ENCODE peak calls at places on chromosomes 6 and 20, in nine cellular contexts. Y is CD4-positive, alpha-beta memory T cell; R is heart right ventricle; P is putamen; O is lung; E is MM.1S; C is fibroblast of the aortic adventitia; A is KG1; K is H54. X is an unnamed sample.
A peak's percentile ranks its signal among the peaks of the same experiment; 100 is the strongest.

GRCh38 chr20:33684533-33685327 is 1.5 kb downstream of the E2F1 start:
- DNase-seq in A (no peak), O (no peak), P (no peak), E (no peak), Y (no peak), R (no peak), K (no peak), C (no peak), X (no peak)

GRCh38 chr6:163986313-163986712 is 571.8 kb downstream of the QKI start:
- DNase-seq in Y (no peak), E (no peak), C (no peak), K (no peak), A (no peak), O (no peak), P (no peak), R (no peak), X (no peak)

GRCh38 chr6:90598192-90598951 is 11.5 kb upstream of the MAP3K7 start:
- DNase-seq in P (no peak), C (no peak), K (no peak), E (no peak), A (no peak), R (no peak), Y (no peak), O (no peak), X (no peak)

GRCh38 chr20:3072530-3073250 is 1.3 kb downstream of the OXT start:
- DNase-seq in C (no peak), O (no peak), K (no peak), E (no peak), Y (no peak), P (no peak), A (no peak), R (no peak), X (no peak)

GRCh38 chr6:6007311-6008113 is 787 bp upstream of the NRN1 start:
- DNase-seq in E (peak; percentile 83), Y (no peak), R (peak; percentile 28), P (no peak), O (no peak), A (no peak), C (no peak), K (no peak), X (no peak)

GRCh38 chr6:73695619-73696421 is at the start of gene CD109:
- DNase-seq in Y (peak; percentile 33), O (peak; percentile 33), A (peak; percentile 73), K (peak; percentile 49), R (peak; percentile 56), E (no peak), P (no peak), C (peak; percentile 83), X (peak; percentile 15)

GRCh38 chr20:62704341-62704948 is 4.2 kb upstream of the NTSR1 start:
- DNase-seq in E (no peak), A (no peak), C (peak; percentile 94), Y (no peak), O (peak; percentile 77), P (no peak), R (peak; percentile 86), K (peak; percentile 92), X (no peak)

GRCh38 chr20:44614525-44614924 is 32.1 kb downstream of the PKIG start:
- DNase-seq in R (peak; percentile 70), Y (no peak), P (no peak), K (no peak), A (no peak), E (no peak), O (no peak), C (no peak), X (peak; percentile 39)

GRCh38 chr20:1377984-1378742 is 14.7 kb downstream of the FKBP1A start:
- DNase-seq in K (peak; percentile 42), E (no peak), Y (no peak), P (no peak), A (no peak), O (no peak), R (no peak), C (peak; percentile 26), X (no peak)

GRCh38 chr6:44801188-44801587 is 413.7 kb downstream of the CDC5L start:
- DNase-seq in R (no peak), O (no peak), E (no peak), P (no peak), Y (no peak), A (no peak), C (no peak), K (no peak), X (no peak)

GRCh38 chr6:149387787-149388512 is 12.1 kb upstream of the SUMO4 start:
- DNase-seq in P (no peak), E (no peak), O (no peak), A (no peak), Y (no peak), K (no peak), R (no peak), C (no peak), X (no peak)

GRCh38 chr6:56640374-56640773 is 2.3 kb downstream of the DST start:
- DNase-seq in A (no peak), P (no peak), K (no peak), E (no peak), R (no peak), Y (no peak), C (no peak), O (no peak), X (no peak)

GRCh38 chr20:48406462-48407235 is 421.1 kb downstream of the PREX1 start:
- DNase-seq in O (no peak), P (peak; percentile 33), A (no peak), R (no peak), E (no peak), C (no peak), K (no peak), Y (no peak), X (peak; percentile 60)

GRCh38 chr6:5302995-5303622 is 41.8 kb downstream of the FARS2 start:
- DNase-seq in C (no peak), Y (peak; percentile 56), A (no peak), E (peak; percentile 80), K (no peak), P (no peak), R (peak; percentile 22), O (peak; percentile 39), X (no peak)